ENCODE peak calls at places on chromosome 10, in eight cellular contexts. K is H7; B is left cardiac atrium; Q is activated gamma-delta T cell treated with anti-CD3 and anti-CD28 coated beads, Interleukin-2, amount 50 U/mL, for 16 hours; Y is activated T-helper 9 cell treated with anti-CD3 and anti-CD28 coated beads, Interleukin-2, amount 50 U/mL, for 16 hours; T is activated naive CD4-positive, alpha-beta T cell treated with anti-CD3 and anti-CD28 coated beads, Interleukin-2, amount 10 ng/mL, durations not matched to agents 7 days and 5 days; M is amygdala; O is BE2C. W is an unnamed sample.

GRCh38 chr10:116833986-116834760 is 15.1 kb upstream of the ENO4 start:
- DNase-seq in K (peak), B (no peak), Q (no peak), Y (no peak), T (no peak), M (no peak), O (no peak), W (no peak)

GRCh38 chr10:108852211-108852610 is 1071.1 kb downstream of the XPNPEP1 start:
- DNase-seq in K (no peak), B (no peak), Q (no peak), Y (no peak), T (no peak), M (no peak), O (no peak), W (no peak)

GRCh38 chr10:119025776-119026175 is 3.7 kb upstream of the NANOS1 start:
- DNase-seq in K (no peak), B (peak), Q (no peak), Y (no peak), T (no peak), M (no peak), O (no peak), W (no peak)

GRCh38 chr10:106705576-106706526 is 458.7 kb downstream of the SORCS1 start:
- DNase-seq in K (peak), B (peak), Q (no peak), Y (no peak), T (peak), M (no peak), O (peak), W (peak)

GRCh38 chr10:24706479-24707118 is 17.1 kb downstream of the ARHGAP21 start:
- DNase-seq in K (no peak), B (peak), Q (no peak), Y (no peak), T (peak), M (no peak), O (peak), W (peak)

GRCh38 chr10:114271014-114271778 is 32.1 kb downstream of the VWA2 start:
- DNase-seq in K (no peak), B (no peak), Q (no peak), Y (no peak), T (no peak), M (no peak), O (no peak), W (no peak)

GRCh38 chr10:127353544-127353943 is 157.2 kb upstream of the INSYN2A start:
- DNase-seq in K (no peak), B (no peak), Q (no peak), Y (no peak), T (no peak), M (no peak), O (no peak), W (no peak)

GRCh38 chr10:70354100-70354499 is 28.3 kb downstream of the LRRC20 start:
- DNase-seq in K (no peak), B (no peak), Q (no peak), Y (no peak), T (no peak), M (no peak), O (no peak), W (no peak)

GRCh38 chr10:132685121-132685891 is 100.6 kb downstream of the NKX6-2 start:
- DNase-seq in K (peak), B (peak), Q (no peak), Y (no peak), T (peak), M (peak), O (no peak), W (no peak)

GRCh38 chr10:87860156-87860795 is 3.1 kb downstream of the KLLN start:
- DNase-seq in K (peak), B (no peak), Q (no peak), Y (no peak), T (peak), M (no peak), O (peak), W (no peak)

GRCh38 chr10:68955414-68955785 is 570 bp upstream of the DDX21 start:
- DNase-seq in K (peak), B (no peak), Q (no peak), Y (no peak), T (peak), M (no peak), O (peak), W (no peak)

GRCh38 chr10:118980870-118981269 is 48.6 kb upstream of the NANOS1 start:
- DNase-seq in K (no peak), B (no peak), Q (no peak), Y (no peak), T (no peak), M (no peak), O (no peak), W (no peak)

GRCh38 chr10:100368721-100369120 is 21.7 kb downstream of the SCD start:
- DNase-seq in K (no peak), B (no peak), Q (no peak), Y (no peak), T (no peak), M (no peak), O (no peak), W (no peak)

GRCh38 chr10:43679509-43679908 is 30.8 kb upstream of the ZNF32 start:
- DNase-seq in K (no peak), B (peak), Q (no peak), Y (no peak), T (no peak), M (no peak), O (no peak), W (no peak)

GRCh38 chr10:103481974-103482531 is 3.0 kb upstream of the CALHM3 start:
- DNase-seq in K (peak), B (no peak), Q (peak), Y (no peak), T (peak), M (no peak), O (peak), W (no peak)

GRCh38 chr10:108112218-108112617 is 947.7 kb upstream of the SORCS1 start:
- DNase-seq in K (peak), B (no peak), Q (no peak), Y (no peak), T (no peak), M (no peak), O (no peak), W (no peak)

GRCh38 chr10:125101049-125101448 is 59.3 kb downstream of the CTBP2 start:
- DNase-seq in K (no peak), B (no peak), Q (no peak), Y (no peak), T (no peak), M (no peak), O (no peak), W (no peak)

GRCh38 chr10:109957092-109957797 is 33.9 kb upstream of the XPNPEP1 start:
- DNase-seq in K (no peak), B (no peak), Q (no peak), Y (no peak), T (no peak), M (no peak), O (no peak), W (no peak)

GRCh38 chr10:134205-134742 is 981 bp upstream of the ZMYND11 start:
- DNase-seq in K (peak), B (no peak), Q (peak), Y (no peak), T (peak), M (no peak), O (no peak), W (no peak)

GRCh38 chr10:73044378-73045285 is 52.0 kb downstream of the P4HA1 start:
- DNase-seq in K (peak), B (no peak), Q (no peak), Y (no peak), T (no peak), M (no peak), O (no peak), W (no peak)

GRCh38 chr10:125002423-125003145 is 60.7 kb downstream of the ZRANB1 start:
- DNase-seq in K (peak), B (peak), Q (no peak), Y (no peak), T (peak), M (no peak), O (no peak), W (no peak)

GRCh38 chr10:48777056-48777455 is 92.4 kb downstream of the WDFY4 start:
- DNase-seq in K (no peak), B (no peak), Q (no peak), Y (no peak), T (no peak), M (no peak), O (no peak), W (no peak)

GRCh38 chr10:11180228-11180627 is 162.6 kb downstream of the CELF2 start:
- DNase-seq in K (no peak), B (no peak), Q (peak), Y (peak), T (peak), M (no peak), O (no peak), W (peak)

GRCh38 chr10:111998728-111999127 is 184.8 kb downstream of the GPAM start:
- DNase-seq in K (no peak), B (no peak), Q (no peak), Y (no peak), T (no peak), M (no peak), O (no peak), W (no peak)

GRCh38 chr10:4008676-4009382 is 223.8 kb upstream of the KLF6 start:
- DNase-seq in K (no peak), B (no peak), Q (no peak), Y (no peak), T (no peak), M (no peak), O (no peak), W (no peak)

GRCh38 chr10:71797533-71798307 is 24.4 kb upstream of the VSIR start:
- DNase-seq in K (no peak), B (no peak), Q (no peak), Y (no peak), T (no peak), M (no peak), O (no peak), W (no peak)

GRCh38 chr10:31709028-31709427 is 219.6 kb downstream of the ARHGAP12 start:
- DNase-seq in K (no peak), B (no peak), Q (no peak), Y (no peak), T (no peak), M (no peak), O (no peak), W (no peak)

GRCh38 chr10:27742195-27742925 is 3.3 kb downstream of the MKX start:
- DNase-seq in K (peak), B (peak), Q (peak), Y (peak), T (peak), M (no peak), O (peak), W (no peak)

GRCh38 chr10:4344544-4344994 is 481.4 kb upstream of the AKR1E2 start:
- DNase-seq in K (no peak), B (peak), Q (no peak), Y (peak), T (no peak), M (no peak), O (no peak), W (peak)

GRCh38 chr10:89189211-89189734 is 17.8 kb downstream of the CH25H start:
- DNase-seq in K (no peak), B (no peak), Q (no peak), Y (no peak), T (no peak), M (no peak), O (no peak), W (no peak)

GRCh38 chr10:123254287-123254858 is 100.2 kb downstream of the BUB3 start:
- DNase-seq in K (no peak), B (no peak), Q (no peak), Y (no peak), T (no peak), M (no peak), O (no peak), W (no peak)

GRCh38 chr10:58755688-58756087 is 243.0 kb downstream of the BICC1 start:
- DNase-seq in K (no peak), B (no peak), Q (no peak), Y (no peak), T (no peak), M (no peak), O (no peak), W (no peak)

GRCh38 chr10:59991661-59992060 is 85.3 kb upstream of the CCDC6 start:
- DNase-seq in K (peak), B (no peak), Q (no peak), Y (no peak), T (peak), M (no peak), O (peak), W (no peak)

GRCh38 chr10:3095373-3096139 is 28.2 kb downstream of the PFKP start:
- DNase-seq in K (no peak), B (no peak), Q (peak), Y (peak), T (peak), M (no peak), O (no peak), W (no peak)

GRCh38 chr10:61899045-61899444 is 2.5 kb upstream of the ARID5B start:
- DNase-seq in K (no peak), B (no peak), Q (no peak), Y (no peak), T (no peak), M (no peak), O (no peak), W (no peak)

GRCh38 chr10:71746344-71747037 is 26.8 kb downstream of the VSIR start:
- DNase-seq in K (peak), B (peak), Q (no peak), Y (no peak), T (peak), M (no peak), O (peak), W (no peak)

GRCh38 chr10:30357075-30357801 is 8.2 kb upstream of the MTPAP start:
- DNase-seq in K (no peak), B (no peak), Q (no peak), Y (no peak), T (no peak), M (no peak), O (no peak), W (no peak)